ENCODE peak calls at places on chromosome 11, in five cellular contexts. A is GM23338, X is A549, R is HepG2, H is K562. T is an unnamed sample.
A peak's percentile ranks its signal among the peaks of the same experiment; 100 is the strongest.

GRCh38 chr11:126039485-126040271 is 23.0 kb downstream of the CDON start:
- DNase-seq in A (peak; percentile 15), X (no peak), R (no peak), H (no peak), T (no peak)

GRCh38 chr11:64918056-64918455 is 1.0 kb upstream of the ATG2A start:
- DNase-seq in A (peak; percentile 43), X (peak; percentile 32), R (peak; percentile 16), H (no peak), T (no peak)

GRCh38 chr11:58685973-58686720 is 45.6 kb downstream of the GLYAT start:
- DNase-seq in A (no peak), X (no peak), R (no peak), H (no peak), T (no peak)

GRCh38 chr11:46617451-46618314 is at the start of gene ATG13:
- DNase-seq in A (peak; percentile 81), X (peak; percentile 83), R (peak; percentile 66), H (peak; percentile 85), T (no peak)

GRCh38 chr11:115145316-115145715 is 358.9 kb downstream of the CADM1 start:
- DNase-seq in A (no peak), X (no peak), R (no peak), H (no peak), T (no peak)

GRCh38 chr11:33317662-33318061 is 60.5 kb downstream of the HIPK3 start:
- DNase-seq in A (no peak), X (no peak), R (no peak), H (no peak), T (no peak)

GRCh38 chr11:117823294-117823940 is 1.1 kb downstream of the FXYD2 start:
- DNase-seq in A (no peak), X (peak; percentile 25), R (no peak), H (no peak), T (no peak)

GRCh38 chr11:4019891-4020290 is 74.7 kb upstream of the RRM1 start:
- DNase-seq in A (no peak), X (no peak), R (no peak), H (no peak), T (no peak)

GRCh38 chr11:100970273-100971164 is 159.1 kb downstream of the PGR start:
- DNase-seq in A (peak; percentile 8), X (no peak), R (no peak), H (no peak), T (no peak)

GRCh38 chr11:88338223-88338661 is 706 bp upstream of the CTSC start:
- DNase-seq in A (peak; percentile 41), X (peak; percentile 57), R (peak; percentile 77), H (peak; percentile 29), T (no peak)

GRCh38 chr11:75820636-75821035 is 5.6 kb downstream of the UVRAG start:
- DNase-seq in A (no peak), X (no peak), R (no peak), H (no peak), T (no peak)

GRCh38 chr11:118597556-118597955 is 9.9 kb upstream of the PHLDB1 start:
- DNase-seq in A (no peak), X (no peak), R (no peak), H (no peak), T (no peak)

GRCh38 chr11:36817336-36817965 is 219.4 kb upstream of the RAG2 start:
- DNase-seq in A (no peak), X (peak; percentile 7), R (no peak), H (no peak), T (no peak)

GRCh38 chr11:36376888-36377758 is 81.0 kb downstream of the PRR5L start:
- DNase-seq in A (peak; percentile 87), X (peak; percentile 56), R (no peak), H (no peak), T (no peak)

GRCh38 chr11:113447621-113448310 is 27.4 kb downstream of the DRD2 start:
- DNase-seq in A (no peak), X (no peak), R (no peak), H (no peak), T (no peak)

DNA sequence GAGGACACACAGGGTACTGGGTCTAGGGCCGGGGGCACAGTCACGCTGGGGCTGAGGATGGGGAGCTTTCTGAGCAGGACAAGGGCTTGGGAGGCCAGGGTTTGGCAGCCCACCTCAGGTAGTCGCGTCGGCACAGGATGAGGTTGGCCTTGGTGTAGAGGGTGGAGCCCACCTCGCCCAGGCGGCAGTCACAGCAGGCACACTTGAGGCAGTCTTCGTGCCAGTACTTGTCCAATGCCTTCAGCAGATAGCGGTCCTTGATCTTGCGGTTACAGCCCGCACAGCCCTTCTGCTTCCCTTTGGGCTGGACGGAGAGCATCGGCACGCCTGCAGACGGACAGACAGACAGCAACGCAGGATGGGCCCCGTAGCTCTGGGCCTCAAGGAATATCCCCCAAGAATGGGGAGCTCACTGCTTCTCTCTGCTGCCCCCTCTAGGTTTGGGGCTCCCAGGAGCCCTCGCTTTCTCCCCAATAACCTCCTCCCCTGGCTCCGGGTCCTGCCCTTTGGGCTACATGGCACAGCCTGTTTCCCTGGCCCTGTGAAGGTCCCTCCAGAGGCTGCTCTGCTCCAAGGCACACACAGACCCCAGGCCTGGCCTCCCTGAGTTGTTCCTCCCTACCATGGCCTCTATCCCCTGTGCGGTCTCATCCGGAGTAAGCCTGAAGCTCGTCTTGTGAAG is 33.4 kb downstream of the LMO1 start:
- DNase-seq in A (peak; percentile 48), X (no peak), R (no peak), H (peak; percentile 26), T (no peak)
- TF ChIP-seq JUNB in A (no peak), X (no peak), R (no peak), H (no peak), T (no peak)

GRCh38 chr11:110948112-110948511 is 235.9 kb upstream of the ARHGAP20 start:
- DNase-seq in A (no peak), X (no peak), R (no peak), H (no peak), T (no peak)
- TF ChIP-seq JUNB in A (no peak), X (no peak), R (no peak), H (no peak), T (no peak)

DNA sequence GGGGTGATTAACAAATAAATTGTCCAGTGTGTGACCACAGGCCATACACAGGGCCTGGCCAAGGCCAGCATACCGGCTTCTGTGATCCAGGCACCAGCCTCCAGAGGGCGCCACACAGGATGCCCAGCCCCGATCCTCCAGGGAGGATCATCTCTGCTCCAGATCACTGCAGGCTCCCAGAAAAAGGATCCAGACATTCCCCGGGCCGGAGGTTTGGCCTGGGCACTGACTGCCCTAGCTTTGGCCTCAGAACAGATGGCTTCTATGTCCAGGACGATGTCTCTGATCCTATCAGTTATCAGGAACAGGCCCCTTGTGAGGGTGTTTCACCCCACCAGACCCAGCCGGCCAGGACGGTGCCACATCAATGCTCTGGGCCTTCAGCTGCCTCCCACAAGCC is 74.5 kb upstream of the LMO1 start:
- DNase-seq in A (peak; percentile 74), X (peak; percentile 40), R (peak; percentile 18), H (peak; percentile 82), T (no peak)
- TF ChIP-seq JUNB in A (no peak), X (no peak), R (no peak), H (no peak), T (no peak)

GRCh38 chr11:60844045-60844869 is 2.3 kb downstream of the CCDC86 start:
- DNase-seq in A (no peak), X (no peak), R (no peak), H (peak; percentile 42), T (no peak)
- TF ChIP-seq JUNB in A (no peak), X (no peak), R (no peak), H (no peak), T (no peak)

T was measured in GM12878.